ENCODE peak calls at places on chromosome 9, in four cellular contexts. Z is RWPE1, R is GM04503, N is stromal cell of bone marrow. H is an unnamed sample.

GRCh38 chr9:82168585-82168984 is 180.0 kb downstream of the SPATA31D1 start:
- DNase-seq in N (no peak), Z (peak; percentile 80), R (no peak), H (no peak)

GRCh38 chr9:1337169-1337568 is 287.0 kb downstream of the DMRT2 start:
- DNase-seq in R (no peak), Z (peak; percentile 42), N (no peak), H (no peak)

GRCh38 chr9:113673726-113674125 is 202.4 kb upstream of the ZNF618 start:
- DNase-seq in Z (no peak), R (peak; percentile 34), N (no peak), H (no peak)

GRCh38 chr9:112194969-112195431 is 19.9 kb upstream of the SUSD1 start:
- DNase-seq in R (no peak), N (peak; percentile 86), Z (no peak), H (peak; percentile 17)

GRCh38 chr9:98637381-98637780 is 71.4 kb downstream of the GABBR2 start:
- DNase-seq in R (no peak), N (no peak), Z (no peak), H (no peak)

GRCh38 chr9:561430-561829 is 280.1 kb upstream of the DMRT1 start:
- DNase-seq in Z (no peak), N (peak; percentile 32), R (no peak), H (peak; percentile 72)

GRCh38 chr9:125472562-125472925 is 210.9 kb downstream of the GAPVD1 start:
- DNase-seq in Z (no peak), R (no peak), N (no peak), H (no peak)

GRCh38 chr9:121764371-121764730 is 112.9 kb downstream of the DAB2IP start:
- DNase-seq in N (no peak), R (no peak), Z (no peak), H (no peak)

GRCh38 chr9:127667906-127668305 is 38.9 kb upstream of the CFAP157 start:
- DNase-seq in Z (no peak), R (no peak), N (no peak), H (no peak)

GRCh38 chr9:127835930-127836586 is 18.4 kb downstream of the ENG start:
- DNase-seq in N (peak; percentile 83), R (peak; percentile 65), Z (no peak), H (no peak)

GRCh38 chr9:99075246-99075912 is 29.5 kb upstream of the TGFBR1 start:
- DNase-seq in N (peak; percentile 58), Z (no peak), R (peak; percentile 61), H (no peak)

GRCh38 chr9:88173378-88173999 is 35.2 kb upstream of the SPATA31C2 start:
- DNase-seq in R (no peak), Z (peak; percentile 63), N (peak; percentile 56), H (peak; percentile 62)

GRCh38 chr9:90423661-90424193 is 218.9 kb downstream of the DIRAS2 start:
- DNase-seq in Z (no peak), N (no peak), R (no peak), H (no peak)

GRCh38 chr9:16257604-16258003 is 612.9 kb downstream of the BNC2 start:
- DNase-seq in R (no peak), Z (peak; percentile 27), N (no peak), H (no peak)

GRCh38 chr9:69857131-69857530 is 36.5 kb downstream of the CFAP95 start:
- DNase-seq in R (peak; percentile 72), N (peak; percentile 36), Z (peak; percentile 36), H (no peak)

GRCh38 chr9:123482295-123482970 is 126.4 kb downstream of the CRB2 start:
- DNase-seq in Z (no peak), R (no peak), N (no peak), H (no peak)

GRCh38 chr9:89536145-89536574 is 38.2 kb upstream of the SEMA4D start:
- DNase-seq in Z (no peak), N (no peak), R (no peak), H (no peak)

GRCh38 chr9:459491-460444 is 245.1 kb downstream of the DOCK8 start:
- DNase-seq in R (no peak), Z (no peak), N (no peak), H (no peak)

GRCh38 chr9:137550958-137551655 is 572 bp upstream of the MRPL41 start:
- DNase-seq in Z (no peak), N (no peak), R (no peak), H (no peak)

GRCh38 chr9:127489471-127490115 is 38.3 kb downstream of the LRSAM1 start:
- DNase-seq in Z (no peak), N (no peak), R (no peak), H (no peak)

GRCh38 chr9:127225747-127226646 is 38.6 kb upstream of the GARNL3 start:
- DNase-seq in N (no peak), R (no peak), Z (no peak), H (no peak)

GRCh38 chr9:138083873-138084272 is 206.3 kb downstream of the CACNA1B start:
- DNase-seq in R (no peak), Z (no peak), N (no peak), H (no peak)

GRCh38 chr9:20898885-20899554 is 132.4 kb downstream of the HACD4 start:
- DNase-seq in R (no peak), N (peak; percentile 25), Z (peak; percentile 5), H (no peak)

GRCh38 chr9:70080481-70081119 is 37.0 kb downstream of the MAMDC2 start:
- DNase-seq in N (peak; percentile 81), Z (no peak), R (peak; percentile 53), H (peak; percentile 79)

GRCh38 chr9:134029248-134030226 is 4.3 kb downstream of the BRD3OS start:
- DNase-seq in R (no peak), Z (no peak), N (no peak), H (no peak)

GRCh38 chr9:78806492-78807160 is 509.7 kb downstream of the PSAT1 start:
- DNase-seq in Z (no peak), N (peak; percentile 13), R (no peak), H (no peak)

GRCh38 chr9:89310486-89311345 is at the start of gene CKS2:
- DNase-seq in R (peak; percentile 97), Z (peak; percentile 100), N (peak; percentile 100), H (peak; percentile 100)

GRCh38 chr9:95495988-95496387 is 20.8 kb downstream of the PTCH1 start:
- DNase-seq in Z (no peak), R (no peak), N (no peak), H (no peak)

GRCh38 chr9:7802666-7803065 is 3.1 kb upstream of the DMAC1 start:
- DNase-seq in N (peak; percentile 2), Z (no peak), R (no peak), H (no peak)

GRCh38 chr9:129900263-129901041 is 65.2 kb downstream of the USP20 start:
- DNase-seq in Z (no peak), R (no peak), N (no peak), H (no peak)

GRCh38 chr9:136095028-136095494 is at the start of gene NACC2:
- DNase-seq in Z (peak; percentile 86), R (no peak), N (peak; percentile 47), H (no peak)

GRCh38 chr9:136219276-136219675 is 14.3 kb upstream of the LHX3 start:
- DNase-seq in R (no peak), Z (peak; percentile 85), N (no peak), H (peak; percentile 56)

GRCh38 chr9:128553695-128554094 is 1.3 kb downstream of the SPTAN1 start:
- DNase-seq in Z (peak; percentile 55), R (no peak), N (peak; percentile 77), H (peak; percentile 84)

GRCh38 chr9:125421156-125421555 is 159.5 kb downstream of the GAPVD1 start:
- DNase-seq in R (no peak), Z (no peak), N (no peak), H (no peak)

GRCh38 chr9:129333613-129333960 is 155.5 kb upstream of the IER5L start:
- DNase-seq in N (no peak), R (no peak), Z (peak; percentile 85), H (no peak)

GRCh38 chr9:117454711-117455110 is 39.9 kb upstream of the ASTN2 start:
- DNase-seq in R (no peak), Z (no peak), N (no peak), H (no peak)

GRCh38 chr9:81468084-81468595 is 221.2 kb downstream of the TLE1 start:
- DNase-seq in N (no peak), R (no peak), Z (no peak), H (no peak)

GRCh38 chr9:112502177-112502946 is 15.7 kb downstream of the KIAA1958 start:
- DNase-seq in N (no peak), R (no peak), Z (no peak), H (no peak)

GRCh38 chr9:105694848-105695581 is 674 bp downstream of the TMEM38B start:
- DNase-seq in R (no peak), Z (peak; percentile 71), N (peak; percentile 37), H (peak; percentile 17)

H was measured in fibroblast of the conjunctiva.